ENCODE peak calls at places on chromosomes 13 and 19, in five cellular contexts. Y, G, C, D and R are unnamed samples.

GRCh38 chr19:14477417-14478112 is 2.4 kb upstream of the PTGER1 start:
- DNase-seq in Y (no peak), G (no peak), C (no peak), D (peak), R (no peak)

GRCh38 chr13:35598233-35598632 is 121.7 kb upstream of the MAB21L1 start:
- DNase-seq in Y (no peak), G (no peak), C (no peak), D (no peak), R (no peak)

GRCh38 chr19:13846533-13847032 is 30.4 kb upstream of the NANOS3 start:
- DNase-seq in Y (peak), G (peak), C (peak), D (peak), R (peak)

GRCh38 chr13:89212186-89212585 is 1541.0 kb downstream of the SLITRK5 start:
- DNase-seq in Y (no peak), G (no peak), C (no peak), D (no peak), R (no peak)

GRCh38 chr19:16091546-16092475 is 15.5 kb downstream of the TPM4 start:
- DNase-seq in Y (no peak), G (no peak), C (no peak), D (no peak), R (no peak)

GRCh38 chr13:99542788-99543406 is 41.6 kb downstream of the TM9SF2 start:
- DNase-seq in Y (no peak), G (no peak), C (peak), D (no peak), R (no peak)

GRCh38 chr19:28960986-28961705 is 251.8 kb downstream of the UQCRFS1 start:
- DNase-seq in Y (no peak), G (no peak), C (no peak), D (no peak), R (no peak)

GRCh38 chr19:32875428-32875827 is 5.9 kb upstream of the SLC7A9 start:
- DNase-seq in Y (peak), G (no peak), C (no peak), D (no peak), R (no peak)

GRCh38 chr13:39306639-39307589 is 268.7 kb downstream of the NHLRC3 start:
- DNase-seq in Y (no peak), G (no peak), C (peak), D (no peak), R (no peak)

GRCh38 chr13:102286326-102286725 is 115.5 kb downstream of the FGF14 start:
- DNase-seq in Y (no peak), G (no peak), C (no peak), D (no peak), R (no peak)

GRCh38 chr13:93765056-93765455 is 538.4 kb downstream of the GPC6 start:
- DNase-seq in Y (no peak), G (no peak), C (no peak), D (no peak), R (no peak)

GRCh38 chr13:41942462-41943094 is 18.3 kb downstream of the VWA8 start:
- DNase-seq in Y (peak), G (no peak), C (no peak), D (no peak), R (peak)

GRCh38 chr19:54421521-54421920 is 6.3 kb downstream of the TTYH1 start:
- DNase-seq in Y (no peak), G (no peak), C (no peak), D (no peak), R (no peak)

GRCh38 chr19:53161123-53161522 is 2.3 kb upstream of the ZNF347 start:
- DNase-seq in Y (no peak), G (no peak), C (no peak), D (no peak), R (no peak)

GRCh38 chr13:106432636-106433035 is 102.8 kb downstream of the EFNB2 start:
- DNase-seq in Y (no peak), G (no peak), C (no peak), D (no peak), R (no peak)

GRCh38 chr13:27964741-27965323 is 4.3 kb downstream of the CDX2 start:
- DNase-seq in Y (no peak), G (no peak), C (no peak), D (no peak), R (no peak)

GRCh38 chr19:5466814-5467291 is 11.6 kb downstream of the ZNRF4 start:
- DNase-seq in Y (no peak), G (no peak), C (no peak), D (peak), R (no peak)

GRCh38 chr13:79160818-79161217 is 245.2 kb downstream of the RBM26 start:
- DNase-seq in Y (no peak), G (no peak), C (no peak), D (no peak), R (no peak)

GRCh38 chr19:11069451-11070009 is 19.7 kb upstream of the LDLR start:
- DNase-seq in Y (no peak), G (no peak), C (no peak), D (no peak), R (no peak)

GRCh38 chr19:58096884-58097283 is 1.1 kb downstream of the ZSCAN18 start:
- DNase-seq in Y (no peak), G (no peak), C (no peak), D (no peak), R (no peak)

GRCh38 chr19:2059422-2060201 is 8.6 kb upstream of the MKNK2 start:
- DNase-seq in Y (peak), G (no peak), C (no peak), D (peak), R (no peak)

GRCh38 chr13:33108620-33109019 is 92.4 kb downstream of the KL start:
- DNase-seq in Y (no peak), G (no peak), C (no peak), D (no peak), R (no peak)

GRCh38 chr13:106063591-106064308 is 471.7 kb downstream of the EFNB2 start:
- DNase-seq in Y (no peak), G (no peak), C (no peak), D (no peak), R (no peak)

GRCh38 chr13:37510441-37510840 is 88.1 kb downstream of the POSTN start:
- DNase-seq in Y (no peak), G (no peak), C (no peak), D (no peak), R (no peak)

GRCh38 chr13:41694902-41695301 is 237.6 kb downstream of the RGCC start:
- DNase-seq in Y (no peak), G (no peak), C (no peak), D (peak), R (no peak)

GRCh38 chr19:23420824-23421223 is 25.6 kb upstream of the ZNF91 start:
- DNase-seq in Y (no peak), G (no peak), C (no peak), D (no peak), R (no peak)

GRCh38 chr13:109700176-109700575 is 86.2 kb downstream of the IRS2 start:
- DNase-seq in Y (no peak), G (no peak), C (no peak), D (peak), R (peak)

GRCh38 chr13:50509167-50509566 is 334.3 kb downstream of the DLEU7 start:
- DNase-seq in Y (no peak), G (no peak), C (no peak), D (no peak), R (no peak)

GRCh38 chr13:96218475-96218874 is 128.6 kb downstream of the HS6ST3 start:
- DNase-seq in Y (no peak), G (no peak), C (no peak), D (no peak), R (no peak)

GRCh38 chr19:19545707-19546106 is 7.6 kb downstream of the CILP2 start:
- DNase-seq in Y (no peak), G (no peak), C (no peak), D (no peak), R (no peak)

GRCh38 chr13:70568571-70568970 is 460.3 kb upstream of the KLHL1 start:
- DNase-seq in Y (peak), G (no peak), C (no peak), D (no peak), R (peak)

GRCh38 chr13:24083722-24084421 is 76.6 kb upstream of the SPATA13 start:
- DNase-seq in Y (peak), G (no peak), C (no peak), D (no peak), R (no peak)

GRCh38 chr19:54424201-54424600 is 8.9 kb downstream of the TTYH1 start:
- DNase-seq in Y (no peak), G (no peak), C (no peak), D (no peak), R (no peak)

GRCh38 chr19:4302238-4302630 is at the start of gene TMIGD2:
- DNase-seq in Y (no peak), G (no peak), C (no peak), D (no peak), R (no peak)

GRCh38 chr13:21399741-21400140 is 59.4 kb downstream of the ZDHHC20 start:
- DNase-seq in Y (no peak), G (no peak), C (no peak), D (no peak), R (no peak)

GRCh38 chr13:114024603-114025431 is 50.9 kb upstream of the C13orf46 start:
- DNase-seq in Y (no peak), G (no peak), C (no peak), D (peak), R (no peak)

GRCh38 chr13:41231786-41232185 is 31.6 kb downstream of the MTRF1 start:
- DNase-seq in Y (no peak), G (no peak), C (no peak), D (peak), R (no peak)

GRCh38 chr13:31824705-31825512 is 85.6 kb downstream of the RXFP2 start:
- DNase-seq in Y (no peak), G (no peak), C (no peak), D (no peak), R (no peak)

GRCh38 chr13:33514362-33514761 is 228.8 kb upstream of the STARD13 start:
- DNase-seq in Y (peak), G (no peak), C (no peak), D (no peak), R (no peak)

GRCh38 chr19:55676384-55676783 is 1.4 kb downstream of the EPN1 start:
- DNase-seq in Y (no peak), G (no peak), C (no peak), D (peak), R (no peak)